ENCODE peak calls at places on chromosome X, in six cellular contexts. One of them, this sample, is unnamed.

GRCh38 chrX:43703211-43703791 is 47.2 kb downstream of the MAOA start:
- DNase-seq in lung: no peak
- DNase-seq in psoas muscle: no peak
- DNase-seq in uterus: no peak
- DNase-seq in IMR-90: peak; percentile 16
- DNase-seq in vagina: no peak
- DNase-seq in this sample: no peak

GRCh38 chrX:78321809-78322208 is 5.6 kb downstream of the CYSLTR1 start:
- DNase-seq in lung: peak; percentile 52
- DNase-seq in psoas muscle: peak; percentile 20
- DNase-seq in uterus: peak; percentile 14
- DNase-seq in IMR-90: no peak
- DNase-seq in vagina: no peak
- DNase-seq in this sample: no peak

GRCh38 chrX:41003501-41004286 is 81.6 kb upstream of the USP9X start:
- DNase-seq in lung: no peak
- DNase-seq in psoas muscle: no peak
- DNase-seq in uterus: no peak
- DNase-seq in IMR-90: no peak
- DNase-seq in vagina: no peak
- DNase-seq in this sample: no peak

GRCh38 chrX:16786791-16787735 is 797 bp downstream of the TXLNG start:
- DNase-seq in lung: no peak
- DNase-seq in psoas muscle: peak; percentile 35
- DNase-seq in uterus: peak; percentile 27
- DNase-seq in IMR-90: no peak
- DNase-seq in vagina: no peak
- DNase-seq in this sample: no peak

GRCh38 chrX:51804741-51805140 is 61.5 kb downstream of the GSPT2 start:
- DNase-seq in lung: no peak
- DNase-seq in psoas muscle: no peak
- DNase-seq in uterus: no peak
- DNase-seq in IMR-90: no peak
- DNase-seq in vagina: no peak
- DNase-seq in this sample: no peak

GRCh38 chrX:33128048-33128805 is 83.1 kb downstream of the DMD start:
- DNase-seq in lung: no peak
- DNase-seq in psoas muscle: no peak
- DNase-seq in uterus: no peak
- DNase-seq in IMR-90: no peak
- DNase-seq in vagina: no peak
- DNase-seq in this sample: no peak

GRCh38 chrX:117839544-117839943 is 277.1 kb downstream of the KLHL13 start:
- DNase-seq in lung: no peak
- DNase-seq in psoas muscle: no peak
- DNase-seq in uterus: no peak
- DNase-seq in IMR-90: no peak
- DNase-seq in vagina: no peak
- DNase-seq in this sample: no peak

GRCh38 chrX:84248226-84248625 is 60.2 kb upstream of the RPS6KA6 start:
- DNase-seq in lung: no peak
- DNase-seq in psoas muscle: no peak
- DNase-seq in uterus: no peak
- DNase-seq in IMR-90: peak; percentile 79
- DNase-seq in vagina: no peak
- DNase-seq in this sample: no peak

GRCh38 chrX:3425031-3425430 is 78.6 kb upstream of the MXRA5 start:
- DNase-seq in lung: no peak
- DNase-seq in psoas muscle: no peak
- DNase-seq in uterus: no peak
- DNase-seq in IMR-90: no peak
- DNase-seq in vagina: no peak
- DNase-seq in this sample: no peak

DNA sequence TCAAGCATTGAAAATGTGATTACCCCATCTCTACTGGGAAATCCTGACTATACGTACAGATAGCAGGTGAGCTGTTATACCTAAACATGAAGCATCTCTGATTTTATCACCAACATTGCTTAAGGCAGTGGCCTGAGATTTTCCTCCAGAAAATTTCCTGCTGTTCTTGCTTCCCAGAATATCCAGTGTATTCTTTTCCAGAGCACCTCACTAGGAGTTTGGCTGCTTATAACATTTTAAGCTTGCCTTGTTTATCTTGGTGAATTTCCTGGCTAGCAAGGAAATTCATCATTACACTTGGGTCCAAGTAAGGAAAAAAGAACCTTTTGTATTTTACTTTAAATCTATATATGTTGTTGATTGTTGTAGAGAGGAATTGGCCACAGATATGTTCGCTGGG is 73.0 kb upstream of the CLCN4 start:
- DNase-seq in lung: no peak
- DNase-seq in psoas muscle: no peak
- DNase-seq in uterus: no peak
- DNase-seq in IMR-90: no peak
- DNase-seq in vagina: no peak
- DNase-seq in this sample: no peak
- H3K27ac ChIP-seq in lung: peak overlapping the region; percentile 60
- H3K27ac ChIP-seq in psoas muscle: peak overlapping the region; percentile 69
- H3K27ac ChIP-seq in uterus: peak overlapping the region; percentile 80
- H3K27ac ChIP-seq in IMR-90: no peak overlapping the region
- H3K27ac ChIP-seq in vagina: peak overlapping the region; percentile 71
- H3K27ac ChIP-seq in this sample: peak overlapping the region; percentile 75

DNA sequence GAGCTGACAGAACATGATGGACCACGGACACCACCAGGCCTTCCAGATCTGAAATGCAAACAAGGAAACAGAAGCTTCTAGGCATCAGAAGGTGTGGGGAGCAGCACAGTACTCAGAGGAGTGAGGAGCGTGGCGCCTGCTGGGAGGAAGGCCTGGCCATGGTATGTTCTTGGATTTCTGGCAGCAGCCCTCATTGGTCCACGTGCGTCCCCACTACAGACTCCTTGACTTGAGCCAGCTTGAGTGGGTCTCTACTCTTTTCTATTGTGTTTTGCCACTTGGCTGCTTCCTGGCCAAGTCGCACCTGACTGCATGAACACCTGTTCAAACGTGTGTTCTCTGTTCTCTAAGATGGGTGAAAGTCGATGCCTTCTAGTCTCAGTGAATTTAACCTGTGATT is 18.0 kb downstream of the ZNF275 start:
- DNase-seq in lung: no peak
- DNase-seq in psoas muscle: no peak
- DNase-seq in uterus: no peak
- DNase-seq in IMR-90: no peak
- DNase-seq in vagina: peak; percentile 34
- DNase-seq in this sample: peak; percentile 22
- TF ChIP-seq CTCF in lung: no peak
- TF ChIP-seq CTCF in psoas muscle: no peak
- TF ChIP-seq CTCF in uterus: no peak
- TF ChIP-seq CTCF in IMR-90: no peak
- TF ChIP-seq CTCF in vagina: no peak
- TF ChIP-seq CTCF in this sample: no peak

DNA sequence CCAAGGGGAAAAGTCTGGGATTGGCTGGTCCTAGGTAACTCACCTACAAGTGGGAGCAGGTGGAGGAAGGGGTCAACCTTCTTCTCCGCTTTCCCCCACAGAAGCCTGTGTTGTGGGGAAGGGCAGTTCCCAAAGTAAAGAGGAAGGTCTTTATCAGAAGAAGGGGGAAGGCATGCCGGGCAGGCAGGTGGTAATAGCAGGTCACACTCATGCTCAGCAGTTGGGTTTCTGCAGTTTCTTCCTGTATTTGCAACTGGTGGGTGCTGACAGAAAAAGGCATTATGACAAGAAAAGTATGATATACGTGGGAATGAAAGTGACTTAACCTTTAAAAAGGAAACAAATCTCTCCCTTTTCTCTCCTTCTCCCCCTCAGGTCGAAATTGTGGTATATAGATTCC is 3.6 kb downstream of the MTMR1 start:
- DNase-seq in lung: no peak
- DNase-seq in psoas muscle: no peak
- DNase-seq in uterus: no peak
- DNase-seq in IMR-90: no peak
- DNase-seq in vagina: no peak
- DNase-seq in this sample: no peak
- H3K4me3 ChIP-seq in lung: no peak overlapping the region
- H3K4me3 ChIP-seq in psoas muscle: no peak overlapping the region
- H3K4me3 ChIP-seq in uterus: no peak overlapping the region
- H3K4me3 ChIP-seq in IMR-90: no peak overlapping the region
- H3K4me3 ChIP-seq in vagina: no peak overlapping the region
- H3K4me3 ChIP-seq in this sample: no peak overlapping the region

GRCh38 chrX:154539077-154539476 is 7.6 kb downstream of the G6PD start:
- DNase-seq in lung: no peak
- DNase-seq in psoas muscle: no peak
- DNase-seq in uterus: no peak
- DNase-seq in IMR-90: no peak
- DNase-seq in vagina: no peak
- DNase-seq in this sample: no peak

GRCh38 chrX:154532690-154533089 is 14.0 kb downstream of the G6PD start:
- DNase-seq in lung: no peak
- DNase-seq in psoas muscle: no peak
- DNase-seq in uterus: no peak
- DNase-seq in IMR-90: no peak
- DNase-seq in vagina: no peak
- DNase-seq in this sample: no peak

GRCh38 chrX:154531626-154532025 is 15.0 kb downstream of the G6PD start:
- DNase-seq in lung: no peak
- DNase-seq in psoas muscle: no peak
- DNase-seq in uterus: no peak
- DNase-seq in IMR-90: peak; percentile 56
- DNase-seq in vagina: no peak
- DNase-seq in this sample: peak; percentile 86

GRCh38 chrX:154535892-154536291 is 10.8 kb downstream of the G6PD start:
- DNase-seq in lung: no peak
- DNase-seq in psoas muscle: no peak
- DNase-seq in uterus: no peak
- DNase-seq in IMR-90: no peak
- DNase-seq in vagina: peak; percentile 83
- DNase-seq in this sample: no peak

DNA sequence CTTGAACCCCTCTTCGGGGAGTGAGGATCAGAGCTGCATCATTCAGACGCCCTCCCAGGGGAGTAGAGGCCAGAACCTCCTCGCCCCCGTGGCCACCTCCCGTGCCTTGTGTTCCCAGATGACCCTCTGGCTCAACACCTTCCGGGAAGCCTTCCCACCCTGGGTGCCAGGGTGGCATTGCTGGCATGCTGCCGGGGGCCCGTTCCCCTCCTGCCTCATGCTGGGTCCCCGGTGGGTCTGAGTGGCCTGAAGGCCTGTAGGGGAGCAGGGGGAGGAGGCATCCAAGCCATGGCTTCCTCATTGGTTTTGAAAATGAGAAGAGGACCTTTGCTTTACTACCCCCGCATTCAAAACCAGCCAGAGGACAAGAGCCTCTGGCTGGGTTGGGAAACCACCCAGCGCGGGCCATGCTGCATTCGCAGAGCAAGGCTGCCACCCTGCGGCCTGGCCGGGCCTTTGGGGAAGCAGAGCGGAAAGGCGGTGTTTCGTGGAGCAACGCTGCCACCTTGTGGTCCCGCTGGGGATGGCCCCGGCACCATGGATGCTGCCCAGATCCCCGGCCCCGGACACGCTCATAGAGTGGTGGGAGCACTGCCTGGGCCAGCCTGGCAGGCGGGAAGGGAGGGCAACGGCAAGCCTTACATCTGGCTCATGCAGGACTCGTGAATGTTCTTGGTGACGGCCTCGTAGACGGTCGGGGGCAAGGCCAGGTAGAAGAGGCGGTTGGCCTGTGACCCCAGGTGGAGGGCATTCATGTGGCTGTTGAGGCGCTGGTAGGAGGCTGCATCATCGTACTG is 11.9 kb downstream of the G6PD start:
- DNase-seq in lung: peak; percentile 91
- DNase-seq in psoas muscle: peak; percentile 89
- DNase-seq in uterus: peak; percentile 88
- DNase-seq in IMR-90: peak; percentile 79
- DNase-seq in vagina: peak; percentile 91
- DNase-seq in this sample: peak; percentile 89
- H3K27ac ChIP-seq in lung: peak overlapping the region; percentile 33
- H3K27ac ChIP-seq in psoas muscle: no peak overlapping the region
- H3K27ac ChIP-seq in uterus: peak overlapping the region; percentile 66
- H3K27ac ChIP-seq in IMR-90: peak overlapping the region; percentile 23
- H3K27ac ChIP-seq in vagina: peak overlapping the region; percentile 58
- H3K27ac ChIP-seq in this sample: peak overlapping the region; percentile 67

DNA sequence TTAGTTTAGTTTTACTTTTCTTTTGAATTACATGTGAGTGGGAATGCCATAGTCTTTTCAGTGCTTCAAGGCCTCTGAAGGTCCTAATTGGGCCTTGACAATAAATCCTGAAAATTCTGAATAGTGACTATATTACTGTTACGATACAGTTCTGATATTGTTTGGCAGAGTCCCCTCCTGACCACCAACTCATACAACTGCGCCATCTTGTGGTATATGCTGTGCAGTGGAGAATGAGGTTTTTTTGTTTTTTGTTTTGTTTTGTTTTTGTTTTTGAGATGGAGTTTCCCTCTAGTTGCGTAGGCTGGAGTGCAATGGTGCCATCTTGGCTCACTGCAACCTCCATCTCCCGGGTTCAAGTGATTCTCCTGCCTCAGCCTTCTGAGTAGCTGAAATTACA is 56.6 kb upstream of the CHRDL1 start:
- DNase-seq in lung: no peak
- DNase-seq in psoas muscle: no peak
- DNase-seq in uterus: no peak
- DNase-seq in IMR-90: peak; percentile 5
- DNase-seq in vagina: no peak
- DNase-seq in this sample: no peak
- TF ChIP-seq CTCF in lung: peak; percentile 1
- TF ChIP-seq CTCF in psoas muscle: peak; percentile 30
- TF ChIP-seq CTCF in uterus: peak; percentile 25
- TF ChIP-seq CTCF in IMR-90: peak; percentile 51
- TF ChIP-seq CTCF in vagina: no peak
- TF ChIP-seq CTCF in this sample: no peak

GRCh38 chrX:103329991-103330390 is at the start of gene TCEAL7:
- DNase-seq in lung: no peak
- DNase-seq in psoas muscle: no peak
- DNase-seq in uterus: peak; percentile 75
- DNase-seq in IMR-90: peak; percentile 46
- DNase-seq in vagina: no peak
- DNase-seq in this sample: no peak

DNA sequence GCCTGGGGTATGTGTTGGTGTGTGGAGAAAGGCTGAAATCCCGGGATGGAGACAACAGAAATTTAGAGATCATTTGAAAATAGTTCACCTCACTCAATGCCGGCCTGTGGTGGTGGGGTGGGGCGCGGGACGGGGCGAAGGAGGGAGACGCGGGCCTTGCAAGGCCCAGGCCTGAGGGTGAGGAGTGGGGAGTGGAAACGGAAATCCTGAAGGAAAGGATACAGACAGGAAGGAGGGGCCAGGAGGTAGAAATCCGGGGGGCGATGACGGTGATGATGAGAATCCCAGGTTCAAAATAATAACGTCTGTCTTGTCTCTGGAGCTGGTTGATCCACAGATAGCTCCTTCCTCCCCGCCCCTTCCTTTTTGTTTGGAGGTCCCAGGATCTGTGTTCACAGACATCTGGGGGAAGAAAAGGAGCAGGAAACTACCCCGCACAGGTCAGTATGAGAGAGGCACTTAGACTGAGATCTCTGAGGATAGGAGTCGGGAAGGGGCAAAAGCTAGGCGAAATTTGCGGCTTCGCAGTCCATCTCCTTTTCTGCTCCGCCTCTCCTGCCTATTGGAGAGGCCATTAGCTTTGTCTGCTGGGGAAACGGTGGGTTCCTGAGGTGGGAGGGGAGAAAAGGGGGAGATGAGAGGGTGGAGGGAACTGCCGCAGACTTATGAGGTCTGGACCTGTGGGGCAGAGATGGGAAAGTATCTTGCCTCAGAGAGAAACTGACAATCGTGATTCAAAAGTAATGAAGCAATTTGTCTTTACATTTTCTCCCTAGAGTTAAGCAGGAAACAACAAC is 760 bp downstream of the TCEAL7 start:
- DNase-seq in lung: no peak
- DNase-seq in psoas muscle: no peak
- DNase-seq in uterus: peak; percentile 22
- DNase-seq in IMR-90: peak; percentile 2
- DNase-seq in vagina: no peak
- DNase-seq in this sample: no peak
- H3K4me3 ChIP-seq in lung: no peak overlapping the region
- H3K4me3 ChIP-seq in psoas muscle: peak overlapping the region; percentile 30
- H3K4me3 ChIP-seq in uterus: peak overlapping the region; percentile 13
- H3K4me3 ChIP-seq in IMR-90: peak overlapping the region; percentile 49
- H3K4me3 ChIP-seq in vagina: peak overlapping the region; percentile 32
- H3K4me3 ChIP-seq in this sample: peak overlapping the region; percentile 52